ENCODE peak calls at places on chromosomes 5 and 9, in six cellular contexts. X is adipocyte, C is MV-4-11, J is HuH-7, S is T-helper 9 cell, H is fibroblast of mammary gland. E is an unnamed sample.

GRCh38 chr5:77957-78804 is 13.8 kb upstream of the PLEKHG4B start:
- DNase-seq in X (peak), C (peak), J (peak), S (no peak), H (peak), E (no peak)

GRCh38 chr5:129905467-129906176 is 1.4 kb downstream of the CHSY3 start:
- DNase-seq in X (peak), C (no peak), J (peak), S (no peak), H (peak), E (no peak)

GRCh38 chr9:132238026-132238972 is 76.4 kb downstream of the NTNG2 start:
- DNase-seq in X (no peak), C (no peak), J (no peak), S (no peak), H (no peak), E (no peak)

GRCh38 chr5:131441184-131441583 is 177.3 kb downstream of the CDC42SE2 start:
- DNase-seq in X (peak), C (no peak), J (no peak), S (no peak), H (no peak), E (no peak)

GRCh38 chr9:135365013-135365768 is 114.4 kb upstream of the PPP1R26 start:
- DNase-seq in X (no peak), C (no peak), J (no peak), S (no peak), H (no peak), E (no peak)

GRCh38 chr9:87725356-87725899 is 491 bp upstream of the CTSL start:
- DNase-seq in X (peak), C (no peak), J (no peak), S (no peak), H (peak), E (no peak)

GRCh38 chr5:177356756-177357458 is 817 bp upstream of the RGS14 start:
- DNase-seq in X (no peak), C (peak), J (no peak), S (no peak), H (no peak), E (no peak)

GRCh38 chr9:37146372-37146771 is 26.0 kb downstream of the ZCCHC7 start:
- DNase-seq in X (no peak), C (peak), J (no peak), S (no peak), H (no peak), E (no peak)

GRCh38 chr9:108780949-108781734 is 74.6 kb downstream of the ACTL7B start:
- DNase-seq in X (no peak), C (peak), J (no peak), S (no peak), H (no peak), E (no peak)

GRCh38 chr9:136660971-136661540 is 1.7 kb upstream of the EGFL7 start:
- DNase-seq in X (no peak), C (no peak), J (no peak), S (no peak), H (no peak), E (no peak)

GRCh38 chr9:120532475-120532874 is 47.5 kb downstream of the CDK5RAP2 start:
- DNase-seq in X (peak), C (no peak), J (peak), S (no peak), H (peak), E (no peak)

GRCh38 chr5:10454591-10455272 is 13.1 kb downstream of the ROPN1L start:
- DNase-seq in X (peak), C (no peak), J (no peak), S (no peak), H (peak), E (no peak)

GRCh38 chr9:98254236-98255063 is 999 bp downstream of the TBC1D2 start:
- DNase-seq in X (no peak), C (no peak), J (no peak), S (no peak), H (no peak), E (no peak)

GRCh38 chr5:76145945-76146344 is 62.8 kb downstream of the SV2C start:
- DNase-seq in X (no peak), C (peak), J (peak), S (no peak), H (no peak), E (no peak)

GRCh38 chr5:16489322-16489791 is 23.8 kb upstream of the ZNF622 start:
- DNase-seq in X (peak), C (peak), J (no peak), S (no peak), H (peak), E (no peak)

GRCh38 chr5:76469656-76470290 is 66.7 kb downstream of the IQGAP2 start:
- DNase-seq in X (no peak), C (no peak), J (no peak), S (no peak), H (no peak), E (no peak)

GRCh38 chr9:11086561-11086960 is 473.8 kb upstream of the PTPRD start:
- DNase-seq in X (peak), C (no peak), J (no peak), S (no peak), H (peak), E (no peak)

GRCh38 chr5:135444881-135445280 is 2.3 kb downstream of the DCANP1 start:
- DNase-seq in X (no peak), C (no peak), J (no peak), S (no peak), H (no peak), E (no peak)

GRCh38 chr5:130514984-130515690 is 610.9 kb downstream of the CHSY3 start:
- DNase-seq in X (peak), C (no peak), J (no peak), S (no peak), H (peak), E (no peak)

GRCh38 chr5:15366676-15367391 is 133.1 kb upstream of the FBXL7 start:
- DNase-seq in X (no peak), C (no peak), J (no peak), S (no peak), H (peak), E (no peak)

GRCh38 chr5:180816608-180817534 is 14.3 kb upstream of the MGAT1 start:
- DNase-seq in X (peak), C (peak), J (no peak), S (no peak), H (peak), E (no peak)

E was measured in natural killer cell.